ENCODE peak calls at places on chromosomes 3 and 15, in ten cellular contexts. W is endothelial cell; I is ELF-1; B is dermis blood vessel endothelial cell; R is NCI-H345; T is B cell; P is activated gamma-delta T cell treated with anti-CD3 and anti-CD28 coated beads, Interleukin-2, amount 50 U/mL, for 16 hours; X is HCEC 1CT; K is NCI-H460; J is testis. N is an unnamed sample.

GRCh38 chr3:138003069-138003468 is 6.9 kb upstream of the CLDN18 start:
- DNase-seq in J (no peak), B (no peak), X (no peak), K (no peak), I (no peak), W (no peak), R (no peak), P (no peak), T (no peak), N (no peak)

GRCh38 chr3:193938613-193939012 is 197.3 kb upstream of the HES1 start:
- DNase-seq in X (no peak), J (no peak), K (no peak), R (peak), W (no peak), I (peak), B (no peak), T (no peak), P (no peak), N (no peak)

GRCh38 chr15:36579792-36580431 is 486 bp downstream of the CDIN1 start:
- DNase-seq in K (no peak), W (no peak), T (no peak), P (peak), R (peak), B (no peak), J (peak), I (peak), X (no peak), N (peak)

GRCh38 chr3:9195390-9195789 is 54.1 kb downstream of the SRGAP3 start:
- DNase-seq in J (no peak), T (no peak), K (no peak), R (no peak), I (no peak), W (no peak), B (no peak), X (no peak), P (no peak), N (no peak)

GRCh38 chr3:180913582-180914404 is 1.3 kb downstream of the FXR1 start:
- DNase-seq in R (no peak), T (no peak), I (no peak), J (no peak), X (no peak), W (no peak), P (no peak), B (peak), K (no peak), N (no peak)

GRCh38 chr15:80978685-80979084 is 10.9 kb downstream of the MESD start:
- DNase-seq in R (no peak), T (no peak), K (no peak), I (no peak), J (no peak), P (no peak), X (peak), W (no peak), B (peak), N (no peak)

GRCh38 chr3:64708456-64708855 is 20.7 kb upstream of the ADAMTS9 start:
- DNase-seq in X (no peak), W (no peak), I (no peak), K (no peak), B (no peak), J (no peak), T (no peak), R (no peak), P (no peak), N (no peak)

GRCh38 chr15:24848050-24848449 is 106.7 kb upstream of the SNRPN start:
- DNase-seq in T (no peak), B (peak), I (peak), R (no peak), J (peak), W (peak), K (no peak), P (no peak), X (no peak), N (peak)

GRCh38 chr15:89781891-89782618 is 5.9 kb downstream of the MESP2 start:
- DNase-seq in W (no peak), T (no peak), R (no peak), I (peak), K (no peak), J (peak), X (peak), B (no peak), P (no peak), N (peak)

GRCh38 chr15:61687651-61688050 is 372.6 kb downstream of the VPS13C start:
- DNase-seq in W (no peak), B (no peak), I (no peak), R (no peak), T (no peak), J (no peak), P (no peak), K (no peak), X (no peak), N (no peak)